ENCODE peak calls at places on chromosomes 7 and 10, in eight cellular contexts. D is breast epithelium, J is uterus, B is heart left ventricle, V is lower leg skin, E is stomach, Y is spleen, N is A549. K is an unnamed sample.

GRCh38 chr10:115409347-115409746 is 316.2 kb downstream of the ATRNL1 start:
- DNase-seq in D (no peak), J (no peak), B (no peak), V (no peak), E (no peak), Y (no peak), N (no peak), K (no peak)

GRCh38 chr10:22386396-22386928 is 41.2 kb downstream of the SPAG6 start:
- DNase-seq in D (no peak), J (no peak), B (no peak), V (no peak), E (no peak), Y (no peak), N (no peak), K (no peak)

GRCh38 chr10:112369495-112370423 is 4.2 kb upstream of the ACSL5 start:
- DNase-seq in D (no peak), J (no peak), B (no peak), V (no peak), E (no peak), Y (peak), N (no peak), K (no peak)

GRCh38 chr7:3439333-3440030 is 138.4 kb downstream of the SDK1 start:
- DNase-seq in D (no peak), J (no peak), B (no peak), V (no peak), E (no peak), Y (no peak), N (peak), K (no peak)

GRCh38 chr7:45924283-45924682 is 3.2 kb upstream of the IGFBP3 start:
- DNase-seq in D (no peak), J (no peak), B (no peak), V (no peak), E (no peak), Y (no peak), N (peak), K (no peak)

GRCh38 chr10:58615237-58615935 is 102.7 kb downstream of the BICC1 start:
- DNase-seq in D (no peak), J (no peak), B (no peak), V (no peak), E (no peak), Y (no peak), N (no peak), K (no peak)

GRCh38 chr10:119653209-119653608 is 2.0 kb downstream of the BAG3 start:
- DNase-seq in D (no peak), J (no peak), B (no peak), V (no peak), E (no peak), Y (no peak), N (no peak), K (no peak)

GRCh38 chr7:149773446-149774236 is at the start of gene ZNF467:
- DNase-seq in D (peak), J (peak), B (peak), V (peak), E (peak), Y (peak), N (peak), K (peak)

GRCh38 chr10:17951868-17952371 is at the start of gene SLC39A12:
- DNase-seq in D (no peak), J (no peak), B (no peak), V (no peak), E (no peak), Y (no peak), N (no peak), K (no peak)

GRCh38 chr7:108071551-108071950 is 58.6 kb downstream of the LAMB4 start:
- DNase-seq in D (no peak), J (no peak), B (no peak), V (no peak), E (no peak), Y (no peak), N (no peak), K (no peak)

GRCh38 chr10:28327494-28327886 is 24.6 kb upstream of the MPP7 start:
- DNase-seq in D (no peak), J (no peak), B (no peak), V (no peak), E (no peak), Y (no peak), N (no peak), K (no peak)
- TF ChIP-seq POLR2A in D (no peak), J (no peak), B (no peak), V (no peak), E (no peak), Y (no peak), N (no peak), K (no peak)

DNA sequence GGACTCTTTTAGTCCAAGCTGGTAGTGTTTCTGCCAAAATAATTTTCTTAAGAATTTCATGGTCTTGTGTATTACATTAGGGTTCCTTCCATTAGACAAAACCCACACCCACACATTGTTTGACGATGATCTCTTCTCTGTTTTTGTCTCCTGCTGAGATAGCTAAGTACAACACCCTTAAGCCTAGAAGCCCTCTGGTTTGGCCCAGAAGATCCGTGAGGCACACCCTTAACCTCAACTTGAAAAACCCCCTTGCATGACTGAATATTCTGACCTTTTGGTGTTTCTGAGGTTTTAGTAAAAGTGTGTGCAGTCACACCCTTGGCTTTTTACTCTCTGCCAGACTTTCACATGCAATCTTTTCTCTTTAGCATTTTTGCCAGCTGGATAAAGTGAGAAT is 29.3 kb upstream of the ERCC6 start:
- DNase-seq in D (no peak), J (no peak), B (no peak), V (no peak), E (no peak), Y (no peak), N (no peak), K (no peak)
- TF ChIP-seq POLR2A in D (no peak), J (no peak), B (no peak), V (no peak), E (no peak), Y (no peak), N (no peak), K (no peak)

DNA sequence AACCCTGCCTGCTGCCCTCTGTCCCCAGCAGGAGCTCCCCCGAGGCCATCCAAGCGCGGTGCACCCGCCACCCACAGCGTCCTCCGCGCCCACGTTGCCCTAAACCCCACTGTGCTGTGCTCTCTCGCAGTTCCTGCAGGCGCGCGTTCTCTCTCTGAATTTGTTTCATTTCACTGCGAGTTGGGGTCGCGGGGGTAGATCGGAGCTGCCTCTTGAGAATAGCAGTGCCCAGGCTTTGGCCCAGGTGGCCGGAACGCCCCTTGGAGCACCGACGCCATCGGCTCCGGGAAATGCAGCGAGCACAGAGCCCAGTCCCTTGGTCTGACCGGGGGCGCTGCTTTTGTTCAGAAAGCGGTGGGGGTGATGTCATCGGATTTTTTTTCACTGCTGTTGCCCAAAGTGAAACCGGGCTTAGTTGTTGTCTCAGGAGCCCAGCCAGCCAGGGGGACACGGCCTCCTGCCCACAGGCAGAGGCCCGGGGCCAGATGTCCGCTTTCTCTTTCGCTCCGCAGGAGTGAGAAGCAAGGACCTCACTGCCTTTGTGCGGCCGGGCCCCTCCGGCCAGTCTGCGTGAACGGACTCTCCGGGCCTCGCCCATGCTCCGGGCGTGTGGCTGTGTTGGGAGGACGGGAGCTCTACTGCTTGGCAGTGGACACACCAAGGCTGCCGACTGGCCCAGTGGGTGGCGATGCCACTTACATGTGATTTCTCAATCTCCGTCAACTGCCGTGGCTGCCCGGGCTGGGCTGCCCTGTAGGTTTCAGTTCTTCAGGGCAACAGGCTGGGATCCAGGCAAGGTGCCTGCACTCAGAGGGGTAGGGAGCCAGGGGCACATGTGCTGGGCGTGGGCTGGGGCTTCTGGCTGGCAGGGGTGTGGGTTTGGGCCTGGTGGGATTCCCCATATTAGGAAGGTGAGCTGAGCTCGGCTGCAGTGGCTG is 43.2 kb downstream of the FOXK1 start:
- DNase-seq in D (peak), J (peak), B (peak), V (peak), E (peak), Y (peak), N (peak), K (peak)
- TF ChIP-seq POLR2A in D (peak), J (peak), B (no peak), V (no peak), E (no peak), Y (no peak), N (no peak), K (peak)

GRCh38 chr7:130899071-130899451 is 165.1 kb upstream of the KLF14 start:
- DNase-seq in D (no peak), J (no peak), B (no peak), V (no peak), E (no peak), Y (no peak), N (no peak), K (no peak)

GRCh38 chr7:130896051-130896881 is 162.3 kb upstream of the KLF14 start:
- DNase-seq in D (no peak), J (no peak), B (no peak), V (no peak), E (no peak), Y (no peak), N (peak), K (no peak)

GRCh38 chr7:130899638-130900401 is 165.8 kb upstream of the KLF14 start:
- DNase-seq in D (no peak), J (no peak), B (no peak), V (no peak), E (peak), Y (no peak), N (no peak), K (no peak)

GRCh38 chr7:130896898-130897514 is 163.0 kb upstream of the KLF14 start:
- DNase-seq in D (peak), J (peak), B (peak), V (no peak), E (peak), Y (peak), N (peak), K (no peak)

DNA sequence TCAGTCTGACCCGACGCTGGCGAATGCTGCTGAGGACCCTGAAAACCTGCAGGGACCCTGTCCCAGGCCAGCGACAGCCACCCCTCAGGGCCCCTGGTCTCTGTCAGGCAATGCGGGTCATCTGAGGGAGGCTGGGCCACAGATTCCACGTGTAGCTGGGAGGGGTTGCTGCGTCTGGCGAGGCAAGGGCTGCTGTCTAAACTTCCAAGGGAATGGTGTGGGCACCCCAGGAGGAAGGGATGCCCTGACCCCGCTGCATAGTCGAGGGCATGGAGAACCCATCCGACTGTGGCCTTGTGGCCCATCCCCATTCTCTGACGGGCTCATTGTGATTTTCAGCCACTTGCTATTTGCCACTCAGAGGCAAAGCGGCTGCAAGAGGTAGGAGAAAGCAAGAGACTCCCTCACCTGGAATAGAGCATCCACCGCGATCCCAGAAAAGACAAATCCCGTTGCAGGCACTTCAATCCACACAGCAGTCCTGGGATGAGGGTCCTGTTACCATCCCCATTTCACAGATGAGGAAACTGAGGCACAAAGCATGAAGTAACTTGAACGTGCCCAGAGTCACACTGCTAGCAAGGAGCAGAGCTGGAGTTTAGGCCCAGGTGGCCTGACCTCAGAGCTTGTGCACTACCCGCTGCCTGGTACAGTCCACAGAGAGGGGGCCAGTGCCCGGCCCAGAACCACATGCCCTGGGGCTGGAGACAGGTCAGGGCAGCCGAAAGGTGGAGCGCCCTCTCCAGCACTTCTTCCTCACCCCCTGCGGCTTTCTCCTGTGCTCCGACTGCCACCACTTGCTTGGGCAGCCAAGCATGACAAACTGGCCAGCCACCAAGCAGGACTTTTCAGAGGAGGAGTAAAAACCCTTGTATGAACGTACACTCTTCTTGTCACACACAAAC is 163.8 kb upstream of the KLF14 start:
- DNase-seq in D (no peak), J (no peak), B (peak), V (no peak), E (no peak), Y (no peak), N (no peak), K (no peak)
- TF ChIP-seq POLR2A in D (no peak), J (no peak), B (no peak), V (no peak), E (no peak), Y (no peak), N (no peak), K (no peak)

GRCh38 chr7:100570954-100571828 is 2.5 kb downstream of the SAP25 start:
- DNase-seq in D (no peak), J (peak), B (peak), V (no peak), E (no peak), Y (peak), N (no peak), K (no peak)
- TF ChIP-seq POLR2A in D (no peak), J (no peak), B (no peak), V (no peak), E (no peak), Y (no peak), N (no peak), K (no peak)

GRCh38 chr10:50621981-50622496 is 1.7 kb downstream of the SGMS1 start:
- DNase-seq in D (peak), J (peak), B (peak), V (peak), E (peak), Y (peak), N (peak), K (peak)
- TF ChIP-seq POLR2A in D (no peak), J (peak), B (no peak), V (no peak), E (no peak), Y (no peak), N (no peak), K (peak)

DNA sequence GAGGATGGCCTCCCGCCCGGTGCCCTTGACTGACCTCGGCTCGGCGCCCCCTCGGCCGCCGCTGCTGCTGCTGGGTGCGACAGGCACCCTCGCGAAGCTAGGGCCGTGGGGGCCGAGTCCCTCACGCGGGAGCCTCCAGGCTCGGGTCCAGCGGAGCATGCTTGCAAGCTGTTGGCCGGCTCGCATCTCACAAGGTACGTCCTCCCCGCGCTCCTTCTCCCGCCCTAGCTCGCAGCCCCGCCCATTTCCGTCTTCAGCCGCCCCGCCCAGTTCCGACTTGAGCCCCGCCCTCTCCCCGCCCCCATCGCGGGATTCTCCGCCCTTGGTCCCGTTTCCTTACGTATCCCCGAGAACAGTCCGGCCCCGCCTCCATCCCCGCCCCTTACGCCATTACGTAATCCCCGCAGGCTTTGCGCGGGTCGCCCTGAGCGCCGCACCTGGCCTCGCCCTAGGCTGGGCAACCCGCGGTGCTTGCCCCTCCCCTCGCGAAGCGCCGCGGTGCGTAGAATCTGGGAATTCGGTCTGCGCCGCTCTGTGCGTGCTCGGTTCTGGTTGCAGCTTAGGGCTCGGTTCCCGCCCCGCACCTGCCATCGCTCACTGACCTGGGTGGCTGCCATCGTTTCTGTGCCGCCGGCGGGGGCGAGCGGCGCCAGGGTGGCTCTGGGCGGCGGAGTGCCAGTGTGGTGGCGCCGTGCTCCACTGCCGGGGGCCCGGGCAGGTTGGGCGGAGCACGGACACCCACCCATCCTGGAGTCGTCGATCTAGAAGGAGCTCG is at the start of gene ABHD11:
- DNase-seq in D (peak), J (peak), B (peak), V (peak), E (peak), Y (peak), N (peak), K (peak)
- TF ChIP-seq POLR2A in D (peak), J (peak), B (no peak), V (no peak), E (no peak), Y (no peak), N (peak), K (peak)

DNA sequence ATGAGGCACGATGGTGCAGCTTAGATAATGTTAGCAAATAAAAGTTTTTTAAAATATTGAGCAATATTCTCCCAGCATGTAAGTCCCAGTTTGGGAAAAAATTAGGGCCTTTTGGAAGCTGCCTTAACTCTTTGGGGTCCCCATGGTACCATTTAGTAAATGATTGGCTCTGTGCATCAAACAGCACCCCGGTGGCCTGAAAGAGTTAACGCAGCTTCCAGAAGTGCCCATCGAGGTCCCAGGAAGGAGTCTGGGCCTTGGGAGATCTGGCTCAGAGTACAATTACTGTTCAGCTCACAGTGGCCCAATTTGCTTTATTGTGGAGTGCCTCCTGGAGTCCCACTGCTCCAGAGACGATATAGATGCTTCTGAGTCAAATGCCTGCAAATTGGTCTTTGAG is 31.7 kb downstream of the WDFY4 start:
- DNase-seq in D (no peak), J (no peak), B (no peak), V (no peak), E (no peak), Y (no peak), N (no peak), K (no peak)
- TF ChIP-seq POLR2A in D (no peak), J (no peak), B (no peak), V (no peak), E (no peak), Y (no peak), N (no peak), K (no peak)

GRCh38 chr10:121556918-121557573 is 41.2 kb downstream of the FGFR2 start:
- DNase-seq in D (no peak), J (no peak), B (no peak), V (no peak), E (no peak), Y (no peak), N (no peak), K (no peak)

GRCh38 chr10:121558246-121558645 is 40.0 kb downstream of the FGFR2 start:
- DNase-seq in D (no peak), J (no peak), B (no peak), V (no peak), E (no peak), Y (no peak), N (no peak), K (no peak)

GRCh38 chr10:121559321-121559720 is 38.9 kb downstream of the FGFR2 start:
- DNase-seq in D (no peak), J (no peak), B (no peak), V (no peak), E (no peak), Y (no peak), N (no peak), K (no peak)

GRCh38 chr10:121553861-121554264 is 44.4 kb downstream of the FGFR2 start:
- DNase-seq in D (no peak), J (peak), B (no peak), V (peak), E (peak), Y (no peak), N (no peak), K (no peak)

DNA sequence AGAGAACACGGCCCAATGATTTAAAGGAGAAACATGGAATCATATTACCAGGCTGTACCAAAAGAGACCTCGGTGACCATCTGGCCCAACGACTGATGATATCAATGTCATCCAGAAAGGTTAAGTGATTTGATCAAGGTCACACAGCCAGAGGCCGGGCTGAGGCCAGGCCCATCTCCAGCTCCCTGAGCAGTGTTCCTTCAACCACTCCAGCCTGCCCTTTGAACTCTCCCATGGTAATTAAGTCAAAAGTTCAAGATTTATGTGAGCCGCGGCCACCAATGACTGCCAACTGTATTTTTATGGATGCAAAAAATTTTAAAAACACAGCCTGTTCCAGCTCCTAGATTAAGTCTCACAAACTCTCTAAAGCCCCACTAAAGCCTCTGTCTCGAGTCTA is 41.8 kb downstream of the FGFR2 start:
- DNase-seq in D (no peak), J (no peak), B (no peak), V (no peak), E (no peak), Y (no peak), N (no peak), K (no peak)
- TF ChIP-seq POLR2A in D (no peak), J (no peak), B (no peak), V (no peak), E (no peak), Y (no peak), N (no peak), K (no peak)

DNA sequence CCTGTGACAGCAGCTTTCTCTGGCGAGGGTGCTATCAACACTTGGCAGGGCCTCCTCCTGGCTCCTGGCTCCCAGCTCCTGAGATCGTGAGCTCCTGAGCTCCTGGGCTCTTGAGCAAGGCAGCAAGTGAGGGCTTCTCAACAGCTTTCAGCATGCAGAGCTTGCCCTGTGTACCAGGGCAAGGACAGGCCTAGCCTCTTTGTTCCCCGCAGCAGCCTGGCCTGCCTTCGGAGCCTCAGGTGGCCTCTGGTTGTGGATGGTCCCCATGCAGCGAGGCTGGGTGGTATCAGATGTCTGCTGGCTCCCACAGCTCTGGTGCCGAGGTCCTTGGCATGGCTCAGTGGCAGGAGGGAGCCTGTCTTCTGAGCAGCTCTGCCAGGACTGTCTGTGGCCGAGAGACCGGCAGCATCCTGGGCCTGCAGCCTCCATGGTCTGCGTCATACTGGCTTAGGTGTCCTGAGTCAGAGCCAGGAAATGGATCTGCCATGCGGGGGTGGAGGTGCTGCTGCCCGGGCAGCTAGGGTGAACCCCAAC is 44.2 kb downstream of the ZMIZ1 start:
- DNase-seq in D (no peak), J (peak), B (no peak), V (peak), E (no peak), Y (peak), N (peak), K (no peak)
- TF ChIP-seq POLR2A in D (no peak), J (no peak), B (no peak), V (no peak), E (no peak), Y (no peak), N (no peak), K (no peak)